ENCODE peak calls at places on chromosomes 5 and 9, in five cellular contexts. One of them, this sample, is unnamed.
A peak's percentile ranks its signal among the peaks of the same experiment; 100 is the strongest.

GRCh38 chr5:96052374-96052773 is 90.7 kb upstream of the ELL2 start:
- DNase-seq in prostate gland: no peak
- DNase-seq in endothelial cell of umbilical vein: no peak
- DNase-seq in GM23338: no peak
- DNase-seq in stomach: no peak
- DNase-seq in this sample: no peak

GRCh38 chr5:131981516-131981915 is 29.9 kb downstream of the ACSL6 start:
- DNase-seq in prostate gland: no peak
- DNase-seq in endothelial cell of umbilical vein: no peak
- DNase-seq in GM23338: no peak
- DNase-seq in stomach: no peak
- DNase-seq in this sample: no peak

GRCh38 chr5:139295692-139296091 is 2.2 kb downstream of the MATR3 start:
- DNase-seq in prostate gland: no peak
- DNase-seq in endothelial cell of umbilical vein: no peak
- DNase-seq in GM23338: no peak
- DNase-seq in stomach: no peak
- DNase-seq in this sample: no peak

GRCh38 chr5:151671979-151672378 is 14.7 kb downstream of the SPARC start:
- DNase-seq in prostate gland: no peak
- DNase-seq in endothelial cell of umbilical vein: peak; percentile 98
- DNase-seq in GM23338: no peak
- DNase-seq in stomach: no peak
- DNase-seq in this sample: no peak

GRCh38 chr5:124546643-124547042 is 199.8 kb downstream of the ZNF608 start:
- DNase-seq in prostate gland: no peak
- DNase-seq in endothelial cell of umbilical vein: peak; percentile 31
- DNase-seq in GM23338: peak; percentile 31
- DNase-seq in stomach: no peak
- DNase-seq in this sample: no peak

GRCh38 chr5:59065551-59065950 is 482.7 kb downstream of the RAB3C start:
- DNase-seq in prostate gland: no peak
- DNase-seq in endothelial cell of umbilical vein: no peak
- DNase-seq in GM23338: no peak
- DNase-seq in stomach: no peak
- DNase-seq in this sample: no peak

GRCh38 chr5:62969409-62970120 is 390.9 kb downstream of the LRRC70 start:
- DNase-seq in prostate gland: no peak
- DNase-seq in endothelial cell of umbilical vein: no peak
- DNase-seq in GM23338: no peak
- DNase-seq in stomach: no peak
- DNase-seq in this sample: no peak

GRCh38 chr5:180135128-180135955 is 63.8 kb upstream of the RNF130 start:
- DNase-seq in prostate gland: no peak
- DNase-seq in endothelial cell of umbilical vein: no peak
- DNase-seq in GM23338: no peak
- DNase-seq in stomach: peak; percentile 23
- DNase-seq in this sample: peak; percentile 53

GRCh38 chr5:97044057-97044456 is 98.4 kb downstream of the LIX1 start:
- DNase-seq in prostate gland: no peak
- DNase-seq in endothelial cell of umbilical vein: peak; percentile 66
- DNase-seq in GM23338: peak; percentile 90
- DNase-seq in stomach: peak; percentile 34
- DNase-seq in this sample: no peak

GRCh38 chr9:92377904-92378303 is 26.5 kb downstream of the OGN start:
- DNase-seq in prostate gland: no peak
- DNase-seq in endothelial cell of umbilical vein: no peak
- DNase-seq in GM23338: no peak
- DNase-seq in stomach: no peak
- DNase-seq in this sample: no peak

GRCh38 chr5:153601377-153601776 is 110.9 kb downstream of the GRIA1 start:
- DNase-seq in prostate gland: no peak
- DNase-seq in endothelial cell of umbilical vein: no peak
- DNase-seq in GM23338: no peak
- DNase-seq in stomach: no peak
- DNase-seq in this sample: no peak

GRCh38 chr5:56349461-56349860 is 116.3 kb upstream of the ANKRD55 start:
- DNase-seq in prostate gland: no peak
- DNase-seq in endothelial cell of umbilical vein: no peak
- DNase-seq in GM23338: no peak
- DNase-seq in stomach: no peak
- DNase-seq in this sample: no peak

GRCh38 chr5:95591490-95591901 is 28.4 kb upstream of the GPR150 start:
- DNase-seq in prostate gland: no peak
- DNase-seq in endothelial cell of umbilical vein: peak; percentile 69
- DNase-seq in GM23338: no peak
- DNase-seq in stomach: no peak
- DNase-seq in this sample: no peak

GRCh38 chr9:23825700-23826099 is 340 bp downstream of the ELAVL2 start:
- DNase-seq in prostate gland: no peak
- DNase-seq in endothelial cell of umbilical vein: no peak
- DNase-seq in GM23338: no peak
- DNase-seq in stomach: no peak
- DNase-seq in this sample: no peak

GRCh38 chr9:113570749-113571711 is 107.5 kb downstream of the RGS3 start:
- DNase-seq in prostate gland: no peak
- DNase-seq in endothelial cell of umbilical vein: no peak
- DNase-seq in GM23338: no peak
- DNase-seq in stomach: no peak
- DNase-seq in this sample: no peak
- H3K4me1 ChIP-seq in prostate gland: peaks cover 8% of the 10 kb centered on the region
- H3K4me1 ChIP-seq in endothelial cell of umbilical vein: no peaks in the 10 kb centered on the region
- H3K4me1 ChIP-seq in GM23338: peaks cover 11% of the 10 kb centered on the region
- H3K4me1 ChIP-seq in stomach: peaks cover 45% of the 10 kb centered on the region
- H3K4me1 ChIP-seq in this sample: peaks cover 28% of the 10 kb centered on the region

GRCh38 chr5:91007251-91007650 is 375.9 kb downstream of the ARRDC3 start:
- DNase-seq in prostate gland: no peak
- DNase-seq in endothelial cell of umbilical vein: no peak
- DNase-seq in GM23338: peak; percentile 29
- DNase-seq in stomach: no peak
- DNase-seq in this sample: no peak

GRCh38 chr5:91011029-91011428 is 372.1 kb downstream of the ARRDC3 start:
- DNase-seq in prostate gland: no peak
- DNase-seq in endothelial cell of umbilical vein: no peak
- DNase-seq in GM23338: no peak
- DNase-seq in stomach: no peak
- DNase-seq in this sample: no peak

GRCh38 chr5:91007780-91008402 is 375.2 kb downstream of the ARRDC3 start:
- DNase-seq in prostate gland: no peak
- DNase-seq in endothelial cell of umbilical vein: no peak
- DNase-seq in GM23338: no peak
- DNase-seq in stomach: no peak
- DNase-seq in this sample: no peak

GRCh38 chr5:91010090-91010489 is 373.0 kb downstream of the ARRDC3 start:
- DNase-seq in prostate gland: no peak
- DNase-seq in endothelial cell of umbilical vein: no peak
- DNase-seq in GM23338: no peak
- DNase-seq in stomach: no peak
- DNase-seq in this sample: no peak

DNA sequence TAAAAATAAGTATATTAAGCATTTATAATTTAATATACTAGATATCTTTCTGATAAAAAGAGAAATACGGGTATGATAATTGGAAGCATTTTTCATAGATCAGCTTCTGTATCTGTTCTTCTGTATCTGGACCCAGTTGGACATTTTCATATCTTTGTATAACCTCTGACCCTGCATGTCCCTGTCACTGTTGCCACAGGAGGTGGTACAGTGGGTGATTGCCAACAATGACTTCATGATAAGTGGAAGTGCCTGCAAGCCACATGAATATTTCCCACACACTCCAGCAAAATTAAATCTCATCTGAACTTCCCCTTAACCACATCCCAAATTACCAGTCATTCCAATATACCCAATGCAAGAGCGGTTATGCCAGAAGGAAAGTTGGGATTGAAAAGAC is 376.4 kb downstream of the ARRDC3 start:
- DNase-seq in prostate gland: no peak
- DNase-seq in endothelial cell of umbilical vein: no peak
- DNase-seq in GM23338: no peak
- DNase-seq in stomach: no peak
- DNase-seq in this sample: no peak
- TF ChIP-seq POLR2AphosphoS5 in prostate gland: no peak
- TF ChIP-seq POLR2AphosphoS5 in endothelial cell of umbilical vein: no peak
- TF ChIP-seq POLR2AphosphoS5 in GM23338: no peak
- TF ChIP-seq POLR2AphosphoS5 in stomach: no peak
- TF ChIP-seq POLR2AphosphoS5 in this sample: no peak

GRCh38 chr5:82413302-82414042 is 135.3 kb upstream of the RPS23 start:
- DNase-seq in prostate gland: no peak
- DNase-seq in endothelial cell of umbilical vein: no peak
- DNase-seq in GM23338: no peak
- DNase-seq in stomach: no peak
- DNase-seq in this sample: no peak
- H3K4me1 ChIP-seq in prostate gland: no peaks in the 10 kb centered on the region
- H3K4me1 ChIP-seq in endothelial cell of umbilical vein: no peaks in the 10 kb centered on the region
- H3K4me1 ChIP-seq in GM23338: peaks cover 4% of the 10 kb centered on the region
- H3K4me1 ChIP-seq in stomach: no peaks in the 10 kb centered on the region
- H3K4me1 ChIP-seq in this sample: peaks cover 3% of the 10 kb centered on the region

DNA sequence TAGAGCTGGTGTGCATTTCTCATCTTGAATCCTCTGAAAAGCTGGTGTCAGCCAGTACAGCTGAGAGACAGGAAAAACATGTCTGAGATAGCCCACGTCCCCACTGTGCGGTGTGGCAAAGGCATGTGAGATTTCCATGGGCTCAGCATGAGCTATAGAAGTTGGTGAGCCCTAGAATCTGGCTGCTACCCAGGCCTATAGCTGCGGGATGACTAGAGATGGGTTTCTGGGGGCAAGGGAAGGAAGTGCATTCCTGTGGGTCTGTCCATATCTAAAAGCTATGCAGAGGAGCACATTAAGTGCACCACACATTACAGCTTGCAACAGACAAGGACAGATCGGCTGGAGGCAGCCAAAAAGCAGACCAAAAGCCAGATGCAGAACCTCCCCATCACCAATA is 55.7 kb upstream of the RANBP3L start:
- DNase-seq in prostate gland: no peak
- DNase-seq in endothelial cell of umbilical vein: no peak
- DNase-seq in GM23338: no peak
- DNase-seq in stomach: no peak
- DNase-seq in this sample: no peak
- TF ChIP-seq POLR2AphosphoS5 in prostate gland: no peak
- TF ChIP-seq POLR2AphosphoS5 in endothelial cell of umbilical vein: no peak
- TF ChIP-seq POLR2AphosphoS5 in GM23338: no peak
- TF ChIP-seq POLR2AphosphoS5 in stomach: no peak
- TF ChIP-seq POLR2AphosphoS5 in this sample: no peak

DNA sequence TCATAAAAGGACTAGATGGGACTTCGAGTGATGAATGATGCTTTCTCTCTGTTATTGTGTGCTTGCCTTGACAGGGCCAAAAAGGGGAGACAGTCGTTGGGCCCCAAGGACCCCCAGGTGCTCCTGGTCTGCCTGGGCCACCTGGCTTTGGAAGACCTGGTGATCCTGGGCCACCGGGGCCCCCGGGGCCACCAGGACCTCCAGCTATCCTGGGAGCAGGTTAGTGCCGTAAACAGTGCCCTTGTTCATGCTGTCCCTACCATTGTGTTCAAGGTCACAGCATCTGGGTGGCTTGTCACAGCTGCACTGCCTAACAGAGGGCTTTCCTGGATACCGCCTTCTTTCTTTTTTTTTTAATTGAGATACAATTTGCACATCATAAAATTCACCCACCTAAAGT is 48.7 kb upstream of the TGFBR1 start:
- DNase-seq in prostate gland: no peak
- DNase-seq in endothelial cell of umbilical vein: no peak
- DNase-seq in GM23338: no peak
- DNase-seq in stomach: no peak
- DNase-seq in this sample: no peak
- H3K4me1 ChIP-seq in prostate gland: no peaks in the 10 kb centered on the region
- H3K4me1 ChIP-seq in endothelial cell of umbilical vein: no peaks in the 10 kb centered on the region
- H3K4me1 ChIP-seq in GM23338: no peaks in the 10 kb centered on the region
- H3K4me1 ChIP-seq in stomach: no peaks in the 10 kb centered on the region
- H3K4me1 ChIP-seq in this sample: peaks cover 71% of the 10 kb centered on the region

DNA sequence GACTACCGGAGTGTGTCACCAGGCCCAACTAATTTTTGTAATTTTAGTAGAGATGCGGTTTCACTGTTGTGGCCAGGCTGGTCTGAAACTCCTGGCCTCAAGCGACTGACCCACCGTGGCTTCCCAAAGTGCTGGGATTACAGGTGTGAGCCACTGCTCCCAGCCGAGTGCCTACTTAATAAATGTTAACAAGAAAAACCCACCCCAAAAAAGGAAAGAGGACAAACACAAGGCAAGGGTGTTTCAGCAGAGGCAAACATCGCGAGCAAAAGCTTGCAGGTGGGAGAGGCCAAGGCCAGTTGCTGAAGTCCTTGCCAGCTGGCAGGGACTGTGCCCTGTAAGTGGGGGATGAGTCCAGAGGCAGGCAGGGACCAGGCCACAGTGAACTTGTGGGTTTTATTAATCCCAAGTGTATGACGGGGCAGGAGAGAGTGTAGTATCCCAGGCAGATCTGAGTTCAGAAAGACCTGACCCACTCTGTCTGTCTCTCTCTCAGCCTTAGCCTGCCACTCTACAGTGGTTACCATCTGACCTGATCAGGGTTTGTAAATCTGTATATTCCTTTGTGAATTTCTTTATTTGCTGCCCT is 6.4 kb upstream of the FPGS start:
- DNase-seq in prostate gland: no peak
- DNase-seq in endothelial cell of umbilical vein: no peak
- DNase-seq in GM23338: no peak
- DNase-seq in stomach: peak; percentile 58
- DNase-seq in this sample: no peak
- TF ChIP-seq POLR2AphosphoS5 in prostate gland: peak; percentile 6
- TF ChIP-seq POLR2AphosphoS5 in endothelial cell of umbilical vein: peak; percentile 48
- TF ChIP-seq POLR2AphosphoS5 in GM23338: no peak
- TF ChIP-seq POLR2AphosphoS5 in stomach: no peak
- TF ChIP-seq POLR2AphosphoS5 in this sample: peak; percentile 76

GRCh38 chr9:14203366-14204056 is 110.4 kb downstream of the NFIB start:
- DNase-seq in prostate gland: peak; percentile 61
- DNase-seq in endothelial cell of umbilical vein: peak; percentile 88
- DNase-seq in GM23338: no peak
- DNase-seq in stomach: peak; percentile 80
- DNase-seq in this sample: no peak

GRCh38 chr9:14209399-14209990 is 104.4 kb downstream of the NFIB start:
- DNase-seq in prostate gland: no peak
- DNase-seq in endothelial cell of umbilical vein: no peak
- DNase-seq in GM23338: no peak
- DNase-seq in stomach: no peak
- DNase-seq in this sample: no peak

GRCh38 chr9:14210428-14210827 is 103.5 kb downstream of the NFIB start:
- DNase-seq in prostate gland: no peak
- DNase-seq in endothelial cell of umbilical vein: no peak
- DNase-seq in GM23338: no peak
- DNase-seq in stomach: no peak
- DNase-seq in this sample: no peak

GRCh38 chr9:14205463-14205862 is 108.5 kb downstream of the NFIB start:
- DNase-seq in prostate gland: no peak
- DNase-seq in endothelial cell of umbilical vein: no peak
- DNase-seq in GM23338: no peak
- DNase-seq in stomach: no peak
- DNase-seq in this sample: no peak

GRCh38 chr9:14207352-14207995 is 106.5 kb downstream of the NFIB start:
- DNase-seq in prostate gland: no peak
- DNase-seq in endothelial cell of umbilical vein: no peak
- DNase-seq in GM23338: no peak
- DNase-seq in stomach: no peak
- DNase-seq in this sample: no peak
- H3K4me1 ChIP-seq in prostate gland: no peaks in the 10 kb centered on the region
- H3K4me1 ChIP-seq in endothelial cell of umbilical vein: peaks cover 53% of the 10 kb centered on the region
- H3K4me1 ChIP-seq in GM23338: no peaks in the 10 kb centered on the region
- H3K4me1 ChIP-seq in stomach: peaks cover 5% of the 10 kb centered on the region
- H3K4me1 ChIP-seq in this sample: peaks cover 8% of the 10 kb centered on the region